ENCODE peak calls at places on chromosome 19, in eight cellular contexts. One of them, this sample, is unnamed.

GRCh38 chr19:45645631-45646344 is 6.6 kb upstream of the EML2 start:
- DNase-seq in upper lobe of right lung: peak; percentile 84
- DNase-seq in SK-N-SH: peak; percentile 97
- DNase-seq in tibial artery: peak; percentile 55
- DNase-seq in AG04449: no peak
- DNase-seq in lower lobe of right lung: peak; percentile 76
- DNase-seq in sigmoid colon: peak; percentile 86
- DNase-seq in uterus: peak; percentile 28
- DNase-seq in this sample: peak; percentile 77

GRCh38 chr19:19750842-19751790 is 18.2 kb upstream of the ZNF14 start:
- DNase-seq in AG04449: no peak
- DNase-seq in uterus: no peak
- DNase-seq in SK-N-SH: peak; percentile 17
- DNase-seq in sigmoid colon: no peak
- DNase-seq in tibial artery: no peak
- DNase-seq in lower lobe of right lung: no peak
- DNase-seq in upper lobe of right lung: no peak
- DNase-seq in this sample: no peak

GRCh38 chr19:8306235-8307054 is 1.7 kb downstream of the CD320 start:
- DNase-seq in upper lobe of right lung: peak; percentile 61
- DNase-seq in AG04449: no peak
- DNase-seq in lower lobe of right lung: peak; percentile 42
- DNase-seq in SK-N-SH: no peak
- DNase-seq in sigmoid colon: peak; percentile 60
- DNase-seq in uterus: peak; percentile 13
- DNase-seq in tibial artery: no peak
- DNase-seq in this sample: no peak

GRCh38 chr19:16376649-16377048 is 52.0 kb downstream of the KLF2 start:
- DNase-seq in SK-N-SH: peak; percentile 59
- DNase-seq in lower lobe of right lung: no peak
- DNase-seq in AG04449: no peak
- DNase-seq in upper lobe of right lung: no peak
- DNase-seq in sigmoid colon: no peak
- DNase-seq in tibial artery: no peak
- DNase-seq in uterus: no peak
- DNase-seq in this sample: no peak

GRCh38 chr19:19627716-19628498 is at the start of gene LPAR2:
- DNase-seq in uterus: no peak
- DNase-seq in tibial artery: no peak
- DNase-seq in AG04449: no peak
- DNase-seq in lower lobe of right lung: peak; percentile 72
- DNase-seq in sigmoid colon: no peak
- DNase-seq in upper lobe of right lung: peak; percentile 85
- DNase-seq in SK-N-SH: peak; percentile 96
- DNase-seq in this sample: no peak

GRCh38 chr19:39941151-39941550 is 6.7 kb upstream of the FCGBP start:
- DNase-seq in SK-N-SH: no peak
- DNase-seq in upper lobe of right lung: no peak
- DNase-seq in AG04449: no peak
- DNase-seq in lower lobe of right lung: no peak
- DNase-seq in tibial artery: no peak
- DNase-seq in sigmoid colon: no peak
- DNase-seq in uterus: no peak
- DNase-seq in this sample: no peak

GRCh38 chr19:18607222-18608101 is 863 bp upstream of the CRLF1 start:
- DNase-seq in SK-N-SH: peak; percentile 32
- DNase-seq in lower lobe of right lung: no peak
- DNase-seq in uterus: no peak
- DNase-seq in sigmoid colon: no peak
- DNase-seq in AG04449: no peak
- DNase-seq in upper lobe of right lung: no peak
- DNase-seq in tibial artery: no peak
- DNase-seq in this sample: no peak

GRCh38 chr19:47707135-47707925 is 5.9 kb upstream of the EHD2 start:
- DNase-seq in upper lobe of right lung: peak; percentile 85
- DNase-seq in SK-N-SH: peak; percentile 84
- DNase-seq in AG04449: no peak
- DNase-seq in tibial artery: peak; percentile 60
- DNase-seq in uterus: peak; percentile 73
- DNase-seq in sigmoid colon: peak; percentile 88
- DNase-seq in lower lobe of right lung: peak; percentile 83
- DNase-seq in this sample: peak; percentile 64

GRCh38 chr19:49908480-49909420 is 12.1 kb upstream of the IL4I1 start:
- DNase-seq in SK-N-SH: no peak
- DNase-seq in lower lobe of right lung: no peak
- DNase-seq in uterus: no peak
- DNase-seq in upper lobe of right lung: no peak
- DNase-seq in sigmoid colon: no peak
- DNase-seq in AG04449: no peak
- DNase-seq in tibial artery: no peak
- DNase-seq in this sample: no peak

GRCh38 chr19:48635263-48635965 is 1.8 kb downstream of the DBP start:
- DNase-seq in sigmoid colon: peak; percentile 88
- DNase-seq in upper lobe of right lung: peak; percentile 90
- DNase-seq in SK-N-SH: peak; percentile 89
- DNase-seq in AG04449: no peak
- DNase-seq in tibial artery: peak; percentile 62
- DNase-seq in lower lobe of right lung: peak; percentile 78
- DNase-seq in uterus: peak; percentile 80
- DNase-seq in this sample: no peak

GRCh38 chr19:3471954-3472655 is 8.2 kb downstream of the SMIM24 start:
- DNase-seq in lower lobe of right lung: no peak
- DNase-seq in SK-N-SH: peak; percentile 87
- DNase-seq in uterus: peak; percentile 63
- DNase-seq in sigmoid colon: no peak
- DNase-seq in upper lobe of right lung: peak; percentile 77
- DNase-seq in tibial artery: no peak
- DNase-seq in AG04449: no peak
- DNase-seq in this sample: no peak

GRCh38 chr19:14672043-14672872 is 2.4 kb downstream of the ADGRE3 start:
- DNase-seq in SK-N-SH: no peak
- DNase-seq in tibial artery: no peak
- DNase-seq in uterus: no peak
- DNase-seq in sigmoid colon: no peak
- DNase-seq in lower lobe of right lung: no peak
- DNase-seq in AG04449: no peak
- DNase-seq in upper lobe of right lung: no peak
- DNase-seq in this sample: no peak
- H3K4me3 ChIP-seq in SK-N-SH: no peak overlapping the region
- H3K4me3 ChIP-seq in tibial artery: no peak overlapping the region
- H3K4me3 ChIP-seq in uterus: no peak overlapping the region
- H3K4me3 ChIP-seq in sigmoid colon: no peak overlapping the region
- H3K4me3 ChIP-seq in lower lobe of right lung: no peak overlapping the region
- H3K4me3 ChIP-seq in AG04449: no peak overlapping the region
- H3K4me3 ChIP-seq in upper lobe of right lung: no peak overlapping the region
- H3K4me3 ChIP-seq in this sample: no peak overlapping the region

DNA sequence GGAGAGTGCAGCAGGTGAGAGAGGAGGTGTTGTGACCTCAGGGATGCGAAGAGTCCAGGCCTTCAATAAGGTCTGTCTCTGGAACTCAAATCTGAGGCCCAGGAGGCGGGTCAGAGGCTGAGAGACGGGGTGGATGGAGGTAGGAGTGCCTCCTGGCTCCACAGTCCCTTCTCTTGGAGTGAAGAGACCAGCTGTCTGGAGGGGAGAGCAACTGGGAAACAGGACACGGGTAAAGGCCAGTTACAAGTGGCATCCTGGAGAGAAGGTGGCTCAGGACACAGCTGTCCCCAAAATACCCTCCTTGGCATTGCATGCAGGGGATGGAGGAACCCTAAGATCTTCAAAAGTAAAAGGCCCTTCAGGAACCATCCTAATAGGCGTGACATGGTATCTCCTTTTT is 19.2 kb downstream of the PDE4A start:
- DNase-seq in uterus: no peak
- DNase-seq in sigmoid colon: no peak
- DNase-seq in tibial artery: no peak
- DNase-seq in upper lobe of right lung: no peak
- DNase-seq in SK-N-SH: no peak
- DNase-seq in AG04449: no peak
- DNase-seq in lower lobe of right lung: no peak
- DNase-seq in this sample: no peak
- TF ChIP-seq CTCF in uterus: no peak
- TF ChIP-seq CTCF in sigmoid colon: no peak
- TF ChIP-seq CTCF in tibial artery: no peak
- TF ChIP-seq CTCF in upper lobe of right lung: no peak
- TF ChIP-seq CTCF in SK-N-SH: no peak
- TF ChIP-seq CTCF in AG04449: no peak
- TF ChIP-seq CTCF in lower lobe of right lung: no peak
- TF ChIP-seq CTCF in this sample: no peak

GRCh38 chr19:43638214-43638990 is 1.2 kb downstream of the CADM4 start:
- DNase-seq in lower lobe of right lung: no peak
- DNase-seq in upper lobe of right lung: no peak
- DNase-seq in tibial artery: no peak
- DNase-seq in uterus: no peak
- DNase-seq in AG04449: no peak
- DNase-seq in sigmoid colon: no peak
- DNase-seq in SK-N-SH: no peak
- DNase-seq in this sample: no peak

GRCh38 chr19:43641333-43641732 is 1.7 kb upstream of the CADM4 start:
- DNase-seq in lower lobe of right lung: no peak
- DNase-seq in AG04449: no peak
- DNase-seq in SK-N-SH: no peak
- DNase-seq in upper lobe of right lung: no peak
- DNase-seq in sigmoid colon: no peak
- DNase-seq in uterus: no peak
- DNase-seq in tibial artery: no peak
- DNase-seq in this sample: no peak

GRCh38 chr19:43640424-43640757 is 741 bp upstream of the CADM4 start:
- DNase-seq in AG04449: no peak
- DNase-seq in tibial artery: no peak
- DNase-seq in lower lobe of right lung: no peak
- DNase-seq in sigmoid colon: no peak
- DNase-seq in uterus: no peak
- DNase-seq in SK-N-SH: no peak
- DNase-seq in upper lobe of right lung: no peak
- DNase-seq in this sample: no peak

GRCh38 chr19:43639507-43640423 is at the start of gene CADM4:
- DNase-seq in lower lobe of right lung: peak; percentile 72
- DNase-seq in SK-N-SH: peak; percentile 93
- DNase-seq in upper lobe of right lung: peak; percentile 75
- DNase-seq in AG04449: no peak
- DNase-seq in sigmoid colon: peak; percentile 69
- DNase-seq in tibial artery: no peak
- DNase-seq in uterus: peak; percentile 33
- DNase-seq in this sample: no peak

DNA sequence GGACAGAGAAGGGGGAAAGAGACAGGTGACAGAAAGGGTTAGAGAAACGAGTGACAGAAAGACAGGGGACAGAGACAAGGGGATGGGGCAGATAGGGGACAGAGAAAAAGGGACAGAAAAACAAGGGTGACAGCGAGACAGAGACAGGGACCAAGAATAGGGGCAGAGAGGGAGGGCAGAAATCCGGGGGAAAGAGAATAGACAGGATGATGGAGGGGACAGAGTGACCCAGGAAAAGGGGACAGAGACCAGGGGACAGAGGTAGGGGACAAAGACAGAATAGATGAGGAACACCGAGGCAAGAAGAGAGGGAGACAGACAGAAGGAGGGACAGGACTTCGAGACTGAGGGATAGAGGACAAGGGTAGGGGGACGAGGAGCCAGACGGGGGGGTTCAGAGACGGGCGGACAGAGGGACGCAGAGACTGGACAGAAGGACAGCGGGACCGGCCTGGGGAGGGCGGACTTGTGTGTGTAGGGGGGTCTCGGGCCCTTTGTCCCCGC is 607 bp downstream of the CADM4 start:
- DNase-seq in upper lobe of right lung: no peak
- DNase-seq in uterus: no peak
- DNase-seq in lower lobe of right lung: no peak
- DNase-seq in SK-N-SH: no peak
- DNase-seq in sigmoid colon: no peak
- DNase-seq in AG04449: no peak
- DNase-seq in tibial artery: no peak
- DNase-seq in this sample: no peak
- H3K4me3 ChIP-seq in upper lobe of right lung: no peak overlapping the region
- H3K4me3 ChIP-seq in uterus: peak overlapping the region; percentile 20
- H3K4me3 ChIP-seq in lower lobe of right lung: peak overlapping the region; percentile 37
- H3K4me3 ChIP-seq in SK-N-SH: no peak overlapping the region
- H3K4me3 ChIP-seq in sigmoid colon: peak overlapping the region; percentile 69
- H3K4me3 ChIP-seq in AG04449: no peak overlapping the region
- H3K4me3 ChIP-seq in tibial artery: peak overlapping the region; percentile 36
- H3K4me3 ChIP-seq in this sample: peak overlapping the region; percentile 24

GRCh38 chr19:1466018-1466460 is 13.0 kb downstream of the C19orf25 start:
- DNase-seq in uterus: no peak
- DNase-seq in SK-N-SH: no peak
- DNase-seq in tibial artery: no peak
- DNase-seq in lower lobe of right lung: no peak
- DNase-seq in upper lobe of right lung: no peak
- DNase-seq in AG04449: no peak
- DNase-seq in sigmoid colon: no peak
- DNase-seq in this sample: no peak

GRCh38 chr19:1467228-1467511 is 11.8 kb downstream of the C19orf25 start:
- DNase-seq in SK-N-SH: no peak
- DNase-seq in tibial artery: no peak
- DNase-seq in lower lobe of right lung: no peak
- DNase-seq in uterus: no peak
- DNase-seq in sigmoid colon: no peak
- DNase-seq in upper lobe of right lung: no peak
- DNase-seq in AG04449: no peak
- DNase-seq in this sample: no peak

GRCh38 chr19:1467512-1468273 is 11.3 kb downstream of the C19orf25 start:
- DNase-seq in upper lobe of right lung: no peak
- DNase-seq in SK-N-SH: no peak
- DNase-seq in uterus: no peak
- DNase-seq in tibial artery: no peak
- DNase-seq in sigmoid colon: no peak
- DNase-seq in lower lobe of right lung: no peak
- DNase-seq in AG04449: no peak
- DNase-seq in this sample: no peak

GRCh38 chr19:1466461-1467227 is 12.4 kb downstream of the C19orf25 start:
- DNase-seq in SK-N-SH: no peak
- DNase-seq in sigmoid colon: no peak
- DNase-seq in upper lobe of right lung: no peak
- DNase-seq in lower lobe of right lung: no peak
- DNase-seq in uterus: no peak
- DNase-seq in tibial artery: no peak
- DNase-seq in AG04449: no peak
- DNase-seq in this sample: no peak

DNA sequence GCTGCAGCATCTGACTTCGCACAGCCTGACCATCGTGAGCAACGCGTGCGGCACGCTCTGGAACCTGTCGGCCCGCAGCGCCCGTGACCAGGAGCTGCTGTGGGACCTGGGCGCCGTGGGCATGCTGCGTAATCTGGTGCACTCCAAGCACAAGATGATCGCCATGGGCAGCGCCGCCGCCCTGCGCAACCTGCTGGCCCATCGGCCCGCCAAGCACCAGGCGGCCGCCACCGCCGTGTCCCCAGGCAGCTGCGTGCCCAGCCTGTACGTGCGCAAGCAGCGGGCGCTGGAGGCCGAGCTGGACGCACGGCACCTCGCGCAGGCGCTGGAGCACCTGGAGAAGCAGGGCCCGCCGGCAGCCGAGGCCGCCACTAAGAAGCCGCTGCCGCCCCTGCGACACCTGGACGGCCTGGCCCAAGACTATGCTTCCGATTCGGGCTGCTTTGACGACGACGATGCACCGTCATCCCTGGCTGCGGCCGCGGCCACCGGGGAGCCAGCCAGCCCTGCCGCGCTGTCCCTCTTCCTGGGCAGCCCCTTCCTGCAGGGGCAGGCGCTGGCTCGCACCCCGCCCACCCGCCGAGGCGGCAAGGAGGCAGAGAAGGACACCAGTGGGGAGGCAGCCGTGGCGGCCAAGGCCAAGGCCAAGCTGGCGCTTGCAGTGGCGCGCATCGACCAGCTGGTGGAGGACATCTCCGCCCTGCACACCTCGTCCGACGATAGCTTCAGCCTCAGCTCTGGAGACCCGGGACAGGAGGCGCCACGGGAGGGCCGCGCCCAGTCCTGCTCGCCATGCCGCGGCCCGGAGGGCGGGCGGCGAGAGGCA is 13.6 kb downstream of the C19orf25 start:
- DNase-seq in SK-N-SH: no peak
- DNase-seq in lower lobe of right lung: no peak
- DNase-seq in AG04449: no peak
- DNase-seq in tibial artery: no peak
- DNase-seq in uterus: no peak
- DNase-seq in upper lobe of right lung: no peak
- DNase-seq in sigmoid colon: no peak
- DNase-seq in this sample: no peak
- TF ChIP-seq CTCF in SK-N-SH: no peak
- TF ChIP-seq CTCF in lower lobe of right lung: peak; percentile 54
- TF ChIP-seq CTCF in AG04449: peak; percentile 76
- TF ChIP-seq CTCF in tibial artery: peak; percentile 24
- TF ChIP-seq CTCF in uterus: peak; percentile 25
- TF ChIP-seq CTCF in upper lobe of right lung: peak; percentile 48
- TF ChIP-seq CTCF in sigmoid colon: no peak
- TF ChIP-seq CTCF in this sample: peak; percentile 36

This sample was measured in HFF-Myc.